ENCODE peak calls at places on chromosomes 2 and 18, in ten cellular contexts. F is transverse colon; Q is right atrium auricular region; K is CD8-positive, alpha-beta T cell; B is foreskin keratinocyte; O is left lung; I is neural progenitor cell; X is prostate gland; S is A549; W is uterus. D is an unnamed sample.

GRCh38 chr2:31523871-31524492 is 56.8 kb downstream of the SRD5A2 start:
- DNase-seq in F (peak; percentile 49), Q (no peak), K (peak; percentile 28), B (peak; percentile 42), O (no peak), I (peak; percentile 78), X (no peak), S (peak; percentile 33), W (no peak), D (peak; percentile 33)

GRCh38 chr2:188645982-188646381 is 328.2 kb upstream of the COL3A1 start:
- DNase-seq in F (no peak), Q (no peak), K (no peak), B (peak; percentile 32), O (no peak), I (no peak), X (no peak), S (no peak), W (no peak), D (no peak)

GRCh38 chr2:233544079-233544690 is 22.4 kb downstream of the USP40 start:
- DNase-seq in F (peak; percentile 21), Q (no peak), K (no peak), B (no peak), O (no peak), I (no peak), X (no peak), S (no peak), W (no peak), D (no peak)

GRCh38 chr2:23673830-23674679 is 252.9 kb downstream of the ATAD2B start:
- DNase-seq in F (no peak), Q (no peak), K (no peak), B (no peak), O (no peak), I (peak; percentile 76), X (no peak), S (no peak), W (no peak), D (no peak)

GRCh38 chr2:135709992-135710391 is 31.7 kb upstream of the UBXN4 start:
- DNase-seq in F (peak; percentile 56), Q (peak; percentile 69), K (peak; percentile 68), B (peak; percentile 12), O (peak; percentile 37), I (peak; percentile 47), X (peak; percentile 34), S (peak; percentile 32), W (peak; percentile 59), D (peak; percentile 39)

GRCh38 chr2:28558421-28558820 is 62.6 kb downstream of the PLB1 start:
- DNase-seq in F (no peak), Q (no peak), K (no peak), B (no peak), O (no peak), I (no peak), X (no peak), S (no peak), W (no peak), D (no peak)

GRCh38 chr2:102841107-102841840 is 79.4 kb downstream of the TMEM182 start:
- DNase-seq in F (peak; percentile 34), Q (no peak), K (no peak), B (peak; percentile 29), O (peak; percentile 40), I (peak; percentile 87), X (peak; percentile 10), S (peak; percentile 23), W (no peak), D (peak; percentile 41)

GRCh38 chr2:127219716-127220090 is 396 bp downstream of the CYP27C1 start:
- DNase-seq in F (no peak), Q (no peak), K (no peak), B (no peak), O (no peak), I (peak; percentile 78), X (no peak), S (peak; percentile 32), W (peak; percentile 32), D (no peak)

GRCh38 chr2:127421116-127421800 is 3.0 kb downstream of the PROC start:
- DNase-seq in F (no peak), Q (no peak), K (no peak), B (no peak), O (no peak), I (no peak), X (no peak), S (no peak), W (no peak), D (no peak)

GRCh38 chr2:30109856-30110255 is 37.0 kb upstream of the YPEL5 start:
- DNase-seq in F (no peak), Q (no peak), K (no peak), B (peak; percentile 5), O (no peak), I (no peak), X (no peak), S (no peak), W (no peak), D (no peak)

GRCh38 chr2:109125595-109126500 is 3.2 kb upstream of the SH3RF3 start:
- DNase-seq in F (no peak), Q (no peak), K (no peak), B (peak; percentile 78), O (no peak), I (no peak), X (no peak), S (peak; percentile 28), W (no peak), D (no peak)

DNA sequence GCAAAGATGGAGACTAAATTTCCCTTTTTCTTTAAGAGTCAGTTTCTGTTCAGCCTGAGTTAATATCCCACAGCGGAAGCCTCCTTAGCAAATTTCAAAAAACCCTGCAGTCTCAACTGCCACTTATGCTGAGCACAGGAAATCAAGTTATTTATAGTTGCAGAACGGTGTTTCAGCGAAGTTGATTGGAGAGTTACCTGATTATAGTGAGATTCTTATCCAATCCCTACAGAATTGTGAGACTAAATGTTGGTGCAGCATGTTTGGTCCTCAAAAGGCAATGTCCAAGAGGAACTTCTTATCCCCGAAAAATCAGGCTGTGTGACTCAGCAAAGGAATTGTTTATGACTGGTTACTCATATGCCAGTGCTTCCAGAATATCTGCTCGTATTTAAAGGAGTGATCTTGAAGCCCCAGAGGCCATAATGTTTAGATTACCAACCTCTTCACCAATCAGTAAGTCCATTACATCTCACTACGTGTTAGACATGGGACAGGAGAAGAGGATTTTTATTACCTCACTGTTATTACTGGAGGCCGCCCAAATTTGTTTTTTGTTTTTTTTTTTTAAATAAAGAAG is 67.9 kb downstream of the LRRFIP1 start:
- DNase-seq in F (no peak), Q (no peak), K (peak; percentile 23), B (peak; percentile 95), O (no peak), I (no peak), X (no peak), S (peak; percentile 55), W (peak; percentile 4), D (no peak)
- H3K4me1 ChIP-seq in F (peaks cover 79% of the 10 kb centered on the region), Q (no peaks in the 10 kb centered on the region), K (peaks cover 76% of the 10 kb centered on the region), B (peaks cover 13% of the 10 kb centered on the region), O (peaks cover 45% of the 10 kb centered on the region), I (peaks cover 6% of the 10 kb centered on the region), X (peaks cover 41% of the 10 kb centered on the region), S (peaks cover 51% of the 10 kb centered on the region), W (peaks cover 15% of the 10 kb centered on the region), D (peaks cover 40% of the 10 kb centered on the region)

GRCh38 chr2:235026649-235027557 is 75.1 kb downstream of the SH3BP4 start:
- DNase-seq in F (peak; percentile 90), Q (no peak), K (no peak), B (peak; percentile 100), O (no peak), I (no peak), X (peak; percentile 97), S (peak; percentile 55), W (peak; percentile 37), D (peak; percentile 87)
- H3K4me1 ChIP-seq in F (peaks cover 19% of the 10 kb centered on the region), Q (no peaks in the 10 kb centered on the region), K (no peaks in the 10 kb centered on the region), B (peaks cover 42% of the 10 kb centered on the region), O (peaks cover 3% of the 10 kb centered on the region), I (peaks cover 12% of the 10 kb centered on the region), X (peaks cover 18% of the 10 kb centered on the region), S (peaks cover 72% of the 10 kb centered on the region), W (no peaks in the 10 kb centered on the region), D (peaks cover 15% of the 10 kb centered on the region)

GRCh38 chr18:10141559-10141958 is 227.7 kb downstream of the VAPA start:
- DNase-seq in F (no peak), Q (no peak), K (no peak), B (no peak), O (no peak), I (no peak), X (no peak), S (peak; percentile 21), W (no peak), D (no peak)
- H3K4me1 ChIP-seq in F (peaks cover 10% of the 10 kb centered on the region), Q (no peaks in the 10 kb centered on the region), K (no peaks in the 10 kb centered on the region), B (peaks cover 14% of the 10 kb centered on the region), O (peaks cover 9% of the 10 kb centered on the region), I (peaks cover 11% of the 10 kb centered on the region), X (no peaks in the 10 kb centered on the region), S (peaks cover 40% of the 10 kb centered on the region), W (no peaks in the 10 kb centered on the region), D (no peaks in the 10 kb centered on the region)

GRCh38 chr2:144708641-144709040 is 188.7 kb upstream of the ZEB2 start:
- DNase-seq in F (no peak), Q (no peak), K (no peak), B (no peak), O (no peak), I (no peak), X (no peak), S (no peak), W (no peak), D (no peak)
- H3K4me1 ChIP-seq in F (no peaks in the 10 kb centered on the region), Q (no peaks in the 10 kb centered on the region), K (no peaks in the 10 kb centered on the region), B (no peaks in the 10 kb centered on the region), O (peaks cover 5% of the 10 kb centered on the region), I (peaks cover 5% of the 10 kb centered on the region), X (no peaks in the 10 kb centered on the region), S (peaks cover 22% of the 10 kb centered on the region), W (no peaks in the 10 kb centered on the region), D (no peaks in the 10 kb centered on the region)

D was measured in adrenal gland.